ENCODE peak calls at places on chromosomes 3 and 15, in six cellular contexts. X is NCI-H1694; H is SK-MEL-5; W is activated T-cell treated with anti-CD3 and anti-CD28 coated beads, Interleukin-2, amount 50 U/mL, for 72 hours; M is GOT3; Z is amygdala. I is an unnamed sample.

GRCh38 chr3:162292409-162292808 is 795.8 kb downstream of the OTOL1 start:
- DNase-seq in X (no peak), H (no peak), W (no peak), M (no peak), Z (no peak), I (no peak)

GRCh38 chr15:80199366-80199765 is 46.6 kb downstream of the FAH start:
- DNase-seq in X (no peak), H (no peak), W (no peak), M (no peak), Z (no peak), I (no peak)

GRCh38 chr15:99504823-99505551 is 60.8 kb upstream of the MEF2A start:
- DNase-seq in X (no peak), H (no peak), W (peak), M (no peak), Z (no peak), I (no peak)

GRCh38 chr3:21718943-21719591 is 31.9 kb downstream of the ZNF385D start:
- DNase-seq in X (no peak), H (no peak), W (no peak), M (no peak), Z (no peak), I (no peak)

GRCh38 chr3:121757087-121757811 is 7.7 kb upstream of the GOLGB1 start:
- DNase-seq in X (peak), H (no peak), W (no peak), M (no peak), Z (no peak), I (no peak)

GRCh38 chr3:151058742-151059141 is 26.7 kb upstream of the MED12L start:
- DNase-seq in X (no peak), H (peak), W (no peak), M (no peak), Z (no peak), I (no peak)

GRCh38 chr3:170572665-170573253 is 13.1 kb downstream of the SLC7A14 start:
- DNase-seq in X (no peak), H (peak), W (peak), M (no peak), Z (no peak), I (peak)

GRCh38 chr15:62758126-62758951 is 284.2 kb upstream of the TPM1 start:
- DNase-seq in X (no peak), H (no peak), W (no peak), M (peak), Z (no peak), I (no peak)

GRCh38 chr3:54042259-54042823 is 80.0 kb upstream of the CACNA2D3 start:
- DNase-seq in X (no peak), H (no peak), W (no peak), M (no peak), Z (no peak), I (no peak)

GRCh38 chr3:59469948-59470723 is 420.3 kb upstream of the CFAP20DC start:
- DNase-seq in X (no peak), H (no peak), W (peak), M (no peak), Z (no peak), I (no peak)

GRCh38 chr3:152051501-152052404 is 178.3 kb downstream of the SUCNR1 start:
- DNase-seq in X (no peak), H (peak), W (no peak), M (no peak), Z (no peak), I (no peak)

GRCh38 chr3:61181874-61182273 is 69.4 kb downstream of the FHIT start:
- DNase-seq in X (no peak), H (peak), W (peak), M (no peak), Z (no peak), I (peak)

GRCh38 chr3:128095222-128095703 is 28.3 kb downstream of the RUVBL1 start:
- DNase-seq in X (peak), H (peak), W (peak), M (no peak), Z (peak), I (no peak)

GRCh38 chr15:38809621-38810020 is 245.0 kb upstream of the RASGRP1 start:
- DNase-seq in X (no peak), H (no peak), W (no peak), M (no peak), Z (no peak), I (no peak)

GRCh38 chr3:168812234-168812633 is 716.5 kb upstream of the GOLIM4 start:
- DNase-seq in X (no peak), H (no peak), W (no peak), M (no peak), Z (no peak), I (no peak)

GRCh38 chr3:197122394-197122793 is 92.8 kb upstream of the MELTF start:
- DNase-seq in X (no peak), H (no peak), W (no peak), M (no peak), Z (no peak), I (no peak)

GRCh38 chr15:71746719-71747118 is 63.6 kb upstream of the NR2E3 start:
- DNase-seq in X (no peak), H (no peak), W (no peak), M (no peak), Z (no peak), I (no peak)

GRCh38 chr15:89888214-89888804 is 5.5 kb downstream of the AP3S2 start:
- DNase-seq in X (no peak), H (peak), W (no peak), M (no peak), Z (no peak), I (no peak)

GRCh38 chr15:31433574-31433973 is 106.9 kb downstream of the KLF13 start:
- DNase-seq in X (no peak), H (no peak), W (no peak), M (no peak), Z (no peak), I (no peak)

GRCh38 chr3:53841296-53841695 is 4.9 kb downstream of the CHDH start:
- DNase-seq in X (no peak), H (no peak), W (no peak), M (no peak), Z (no peak), I (no peak)

GRCh38 chr3:97138914-97139541 is 324.6 kb downstream of the EPHA6 start:
- DNase-seq in X (no peak), H (peak), W (no peak), M (no peak), Z (no peak), I (no peak)

GRCh38 chr3:89303721-89304120 is 196.3 kb downstream of the EPHA3 start:
- DNase-seq in X (no peak), H (no peak), W (no peak), M (no peak), Z (no peak), I (no peak)

GRCh38 chr15:94029495-94029894 is 201.9 kb upstream of the MCTP2 start:
- DNase-seq in X (no peak), H (no peak), W (no peak), M (no peak), Z (no peak), I (no peak)

GRCh38 chr3:183385698-183386590 is 42.5 kb downstream of the MCF2L2 start:
- DNase-seq in X (peak), H (peak), W (peak), M (no peak), Z (no peak), I (peak)

GRCh38 chr3:2098398-2099027 is at the start of gene CNTN4:
- DNase-seq in X (peak), H (peak), W (peak), M (no peak), Z (peak), I (no peak)